ENCODE peak calls at places on chromosome 7, in six cellular contexts. D is IMR-90, R is H1, I is mesenchymal stem cell, S is H9, Z is trophoblast cell. N is an unnamed sample.

GRCh38 chr7:47326808-47327207 is 255.1 kb downstream of the TNS3 start:
- DNase-seq in D (peak; percentile 85), R (no peak), I (peak; percentile 96), S (no peak), Z (peak; percentile 40), N (no peak)

GRCh38 chr7:45203947-45204445 is 46.4 kb downstream of the RAMP3 start:
- DNase-seq in D (peak; percentile 51), R (no peak), I (peak; percentile 51), S (no peak), Z (peak; percentile 10), N (no peak)

GRCh38 chr7:117381357-117381756 is 45.9 kb downstream of the ASZ1 start:
- DNase-seq in D (no peak), R (no peak), I (no peak), S (no peak), Z (no peak), N (no peak)

GRCh38 chr7:47568569-47568968 is 13.3 kb downstream of the TNS3 start:
- DNase-seq in D (no peak), R (no peak), I (no peak), S (no peak), Z (no peak), N (no peak)

GRCh38 chr7:13777242-13777641 is 212.2 kb downstream of the ETV1 start:
- DNase-seq in D (no peak), R (no peak), I (no peak), S (no peak), Z (no peak), N (no peak)

GRCh38 chr7:132450188-132450587 is 126.1 kb downstream of the PLXNA4 start:
- DNase-seq in D (no peak), R (no peak), I (no peak), S (no peak), Z (no peak), N (no peak)

GRCh38 chr7:157009170-157009777 is 1.2 kb downstream of the MNX1 start:
- DNase-seq in D (no peak), R (no peak), I (no peak), S (no peak), Z (no peak), N (no peak)

GRCh38 chr7:102410123-102410522 is 14.0 kb downstream of the PRKRIP1 start:
- DNase-seq in D (no peak), R (no peak), I (no peak), S (no peak), Z (no peak), N (no peak)

GRCh38 chr7:137169282-137169698 is 174.2 kb downstream of the PTN start:
- DNase-seq in D (peak; percentile 85), R (peak; percentile 47), I (peak; percentile 78), S (peak; percentile 83), Z (peak; percentile 73), N (peak; percentile 71)

GRCh38 chr7:71325151-71325550 is 193.2 kb downstream of the GALNT17 start:
- DNase-seq in D (no peak), R (no peak), I (no peak), S (peak; percentile 46), Z (no peak), N (no peak)

GRCh38 chr7:29270979-29271658 is 76.5 kb downstream of the CHN2 start:
- DNase-seq in D (no peak), R (no peak), I (peak; percentile 40), S (no peak), Z (no peak), N (no peak)

GRCh38 chr7:157475095-157475494 is 138.3 kb downstream of the DNAJB6 start:
- DNase-seq in D (no peak), R (no peak), I (no peak), S (peak; percentile 8), Z (no peak), N (no peak)

GRCh38 chr7:140635821-140636220 is 4.8 kb downstream of the DENND2A start:
- DNase-seq in D (no peak), R (no peak), I (no peak), S (peak; percentile 43), Z (no peak), N (no peak)

GRCh38 chr7:101856488-101857357 is 39.3 kb downstream of the CUX1 start:
- DNase-seq in D (peak; percentile 88), R (no peak), I (peak; percentile 90), S (peak; percentile 73), Z (peak; percentile 89), N (no peak)

GRCh38 chr7:149735779-149736477 is 37.5 kb downstream of the ZNF467 start:
- DNase-seq in D (no peak), R (no peak), I (no peak), S (no peak), Z (no peak), N (no peak)

GRCh38 chr7:124785994-124786393 is 20.4 kb upstream of the GPR37 start:
- DNase-seq in D (no peak), R (no peak), I (no peak), S (no peak), Z (no peak), N (no peak)

GRCh38 chr7:124086843-124087242 is 54.0 kb upstream of the TMEM229A start:
- DNase-seq in D (no peak), R (no peak), I (no peak), S (no peak), Z (no peak), N (no peak)

GRCh38 chr7:112790651-112790973 is 419 bp upstream of the TMEM168 start:
- DNase-seq in D (no peak), R (no peak), I (no peak), S (no peak), Z (peak; percentile 18), N (no peak)

GRCh38 chr7:80942261-80943041 is 23.6 kb upstream of the SEMA3C start:
- DNase-seq in D (peak; percentile 96), R (peak; percentile 23), I (peak; percentile 96), S (no peak), Z (peak; percentile 94), N (no peak)

GRCh38 chr7:26105206-26105605 is 46.8 kb upstream of the NFE2L3 start:
- DNase-seq in D (no peak), R (no peak), I (no peak), S (no peak), Z (no peak), N (no peak)

GRCh38 chr7:104826140-104826539 is 187.9 kb upstream of the KMT2E start:
- DNase-seq in D (no peak), R (no peak), I (no peak), S (no peak), Z (no peak), N (no peak)

GRCh38 chr7:77293046-77293445 is 93.4 kb upstream of the FGL2 start:
- DNase-seq in D (no peak), R (no peak), I (no peak), S (no peak), Z (no peak), N (no peak)

GRCh38 chr7:117971581-117972244 is 98.5 kb upstream of the CTTNBP2 start:
- DNase-seq in D (no peak), R (no peak), I (no peak), S (no peak), Z (no peak), N (no peak)

GRCh38 chr7:135111379-135111778 is 36.5 kb upstream of the TMEM140 start:
- DNase-seq in D (no peak), R (no peak), I (peak; percentile 3), S (no peak), Z (peak; percentile 5), N (no peak)

GRCh38 chr7:76077435-76077834 is 29.5 kb downstream of the MDH2 start:
- DNase-seq in D (no peak), R (no peak), I (peak; percentile 45), S (no peak), Z (peak; percentile 87), N (no peak)

GRCh38 chr7:78099715-78100477 is 301.3 kb downstream of the PHTF2 start:
- DNase-seq in D (peak; percentile 85), R (no peak), I (peak; percentile 74), S (no peak), Z (no peak), N (no peak)

GRCh38 chr7:132650498-132650897 is 74.2 kb upstream of the PLXNA4 start:
- DNase-seq in D (peak; percentile 62), R (no peak), I (peak; percentile 89), S (no peak), Z (peak; percentile 45), N (no peak)

GRCh38 chr7:976901-977325 is 1.6 kb upstream of the COX19 start:
- DNase-seq in D (no peak), R (no peak), I (no peak), S (no peak), Z (no peak), N (no peak)
- H3K4me1 ChIP-seq in D (peaks cover 4% of the 10 kb centered on the region), R (peaks cover 6% of the 10 kb centered on the region), I (peaks cover 33% of the 10 kb centered on the region), S (no peaks in the 10 kb centered on the region), Z (peaks cover 6% of the 10 kb centered on the region), N (peaks cover 11% of the 10 kb centered on the region)

GRCh38 chr7:36137754-36138153 is 15.3 kb upstream of the EEPD1 start:
- DNase-seq in D (no peak), R (no peak), I (no peak), S (no peak), Z (no peak), N (no peak)
- H4K91ac ChIP-seq in D (no peak overlapping the region), R (no peak overlapping the region), I (no peak overlapping the region), S (no peak overlapping the region), Z (no peak overlapping the region), N (no peak overlapping the region)

GRCh38 chr7:122629412-122629953 is 69.4 kb downstream of the RNF133 start:
- DNase-seq in D (no peak), R (no peak), I (no peak), S (no peak), Z (no peak), N (no peak)

GRCh38 chr7:122622682-122623081 is 76.2 kb downstream of the RNF133 start:
- DNase-seq in D (no peak), R (no peak), I (no peak), S (no peak), Z (no peak), N (no peak)

GRCh38 chr7:122628651-122629411 is 70.1 kb downstream of the RNF133 start:
- DNase-seq in D (no peak), R (no peak), I (no peak), S (no peak), Z (no peak), N (no peak)

GRCh38 chr7:122632238-122632637 is 66.7 kb downstream of the RNF133 start:
- DNase-seq in D (no peak), R (no peak), I (no peak), S (no peak), Z (no peak), N (no peak)

DNA sequence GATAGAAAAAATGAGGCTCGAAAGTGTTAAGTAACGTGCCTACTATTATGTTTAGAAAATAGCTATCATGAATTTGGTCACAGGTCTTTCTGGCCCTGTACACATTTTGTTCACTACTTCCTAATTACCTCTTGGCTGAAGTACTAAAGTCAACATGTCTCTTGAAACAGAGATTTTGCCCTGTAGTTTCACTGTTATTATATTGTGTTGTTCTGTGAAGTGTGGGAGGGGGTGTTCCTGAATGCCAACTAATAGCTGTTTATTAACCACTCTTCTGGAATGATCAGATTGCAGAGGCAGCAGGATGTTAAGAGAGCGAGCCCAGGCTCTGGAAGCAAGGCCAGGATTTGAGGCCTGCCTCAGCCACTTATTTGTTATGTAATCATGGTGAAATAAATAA is 72.1 kb downstream of the RNF133 start:
- DNase-seq in D (no peak), R (no peak), I (no peak), S (no peak), Z (no peak), N (no peak)
- H3K4me1 ChIP-seq in D (no peaks in the 10 kb centered on the region), R (no peaks in the 10 kb centered on the region), I (no peaks in the 10 kb centered on the region), S (peaks cover 2% of the 10 kb centered on the region), Z (no peaks in the 10 kb centered on the region), N (no peaks in the 10 kb centered on the region)

DNA sequence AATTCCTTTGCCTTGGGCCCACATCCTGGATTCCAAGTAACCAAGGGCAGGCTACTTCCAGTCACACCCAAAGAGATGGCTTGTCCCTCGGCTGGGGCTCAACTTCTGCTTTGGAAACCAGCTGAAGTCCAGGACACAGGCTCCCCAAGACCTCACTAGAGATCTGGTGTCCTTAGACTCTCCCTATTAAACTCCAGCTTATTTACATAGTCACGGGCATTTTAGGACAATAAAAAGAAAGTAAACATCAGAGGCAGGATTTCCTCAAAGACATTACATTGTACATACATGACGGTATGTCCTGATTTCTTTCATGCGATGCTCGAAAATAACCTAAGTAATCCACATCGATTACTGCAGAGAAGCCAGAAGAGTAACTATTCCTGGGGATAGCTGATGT is 461.5 kb upstream of the C7orf33 start:
- DNase-seq in D (no peak), R (no peak), I (no peak), S (no peak), Z (no peak), N (no peak)
- H4K91ac ChIP-seq in D (no peak overlapping the region), R (no peak overlapping the region), I (no peak overlapping the region), S (no peak overlapping the region), Z (no peak overlapping the region), N (no peak overlapping the region)